ENCODE peak calls at places on chromosomes 2 and 18, in five cellular contexts. B is activated effector memory CD4-positive, alpha-beta T cell treated with Interleukin-2 at 50 U/mL for 16 hours; E is GM12891; X is fibroblast of lung; A is stimulated activated CD8-positive, alpha-beta memory T cell treated with anti-CD3 and anti-CD28 coated beads, Interleukin-7, amount 100 ng/mL, for 24 hours. Q is an unnamed sample.

GRCh38 chr18:37403100-37403781 is 162.4 kb downstream of the CELF4 start:
- DNase-seq in X (peak; percentile 90), B (no peak), A (no peak), E (no peak), Q (no peak)

GRCh38 chr18:5294113-5294617 is 1.4 kb downstream of the ZBTB14 start:
- DNase-seq in B (no peak), E (peak; percentile 22), A (peak; percentile 26), X (no peak), Q (no peak)

GRCh38 chr2:11998626-11999378 is 252.4 kb downstream of the LPIN1 start:
- DNase-seq in A (no peak), X (no peak), E (no peak), B (no peak), Q (no peak)

GRCh38 chr18:11951390-11951851 is 29.9 kb upstream of the IMPA2 start:
- DNase-seq in E (no peak), X (no peak), B (no peak), A (no peak), Q (no peak)

GRCh38 chr2:20351555-20352229 is 1.0 kb upstream of the PUM2 start:
- DNase-seq in X (no peak), A (no peak), B (no peak), E (no peak), Q (no peak)

GRCh38 chr2:159996792-159997546 is 65.4 kb downstream of the PLA2R1 start:
- DNase-seq in E (no peak), A (no peak), X (peak; percentile 6), B (no peak), Q (no peak)

GRCh38 chr2:95323347-95324155 is 26.4 kb downstream of the KCNIP3 start:
- DNase-seq in B (no peak), A (no peak), X (peak; percentile 37), E (peak; percentile 61), Q (no peak)

GRCh38 chr18:9095297-9096012 is 7.0 kb upstream of the NDUFV2 start:
- DNase-seq in X (peak; percentile 59), A (no peak), E (no peak), B (peak; percentile 49), Q (no peak)

GRCh38 chr2:86298411-86299390 is 38.7 kb downstream of the REEP1 start:
- DNase-seq in E (no peak), X (no peak), A (no peak), B (no peak), Q (no peak)

GRCh38 chr2:233240897-233241296 is 10.6 kb upstream of the ATG16L1 start:
- DNase-seq in A (no peak), B (no peak), X (no peak), E (no peak), Q (no peak)

GRCh38 chr18:12011962-12012549 is 30.7 kb downstream of the IMPA2 start:
- DNase-seq in X (peak; percentile 79), E (no peak), B (no peak), A (no peak), Q (no peak)

GRCh38 chr2:135600915-135601314 is 69.6 kb downstream of the R3HDM1 start:
- DNase-seq in X (peak; percentile 60), B (no peak), E (no peak), A (no peak), Q (no peak)

GRCh38 chr2:156589381-156590079 is 153.4 kb downstream of the GPD2 start:
- DNase-seq in E (no peak), A (no peak), X (peak; percentile 75), B (no peak), Q (no peak)

GRCh38 chr2:112173646-112174319 is 35.6 kb downstream of the FBLN7 start:
- DNase-seq in X (no peak), A (no peak), E (no peak), B (no peak), Q (no peak)

GRCh38 chr2:221258464-221258863 is 313.6 kb downstream of the EPHA4 start:
- DNase-seq in B (no peak), A (no peak), X (no peak), E (no peak), Q (no peak)

GRCh38 chr2:20611077-20611843 is 39.6 kb downstream of the HS1BP3 start:
- DNase-seq in E (no peak), B (no peak), X (peak; percentile 98), A (no peak), Q (no peak)

GRCh38 chr2:238458641-238459040 is 31.9 kb downstream of the ASB1 start:
- DNase-seq in B (no peak), E (no peak), X (no peak), A (no peak), Q (no peak)

GRCh38 chr2:113012436-113013335 is 7.4 kb downstream of the IL36A start:
- DNase-seq in A (no peak), B (no peak), E (no peak), X (no peak), Q (no peak)

GRCh38 chr2:162623888-162624287 is 214.7 kb downstream of the KCNH7 start:
- DNase-seq in A (no peak), E (no peak), B (no peak), X (no peak), Q (no peak)

GRCh38 chr2:42568431-42569115 is at the start of gene MTA3:
- DNase-seq in A (peak; percentile 12), X (peak; percentile 27), B (peak; percentile 51), E (peak; percentile 43), Q (peak; percentile 70)

GRCh38 chr2:25372405-25373268 is 30.9 kb upstream of the DNMT3A start:
- DNase-seq in X (no peak), E (no peak), A (no peak), B (no peak), Q (no peak)

GRCh38 chr2:166293984-166294383 is 81.8 kb downstream of the SCN9A start:
- DNase-seq in E (no peak), B (no peak), A (no peak), X (no peak), Q (no peak)

GRCh38 chr2:23447405-23447804 is 62.4 kb downstream of the KLHL29 start:
- DNase-seq in E (no peak), X (no peak), B (no peak), A (no peak), Q (no peak)

GRCh38 chr2:142531375-142531774 is 346.1 kb upstream of the KYNU start:
- DNase-seq in X (peak; percentile 3), A (no peak), E (no peak), B (no peak), Q (no peak)

GRCh38 chr2:101524811-101525430 is 50.0 kb upstream of the RFX8 start:
- DNase-seq in X (peak; percentile 27), E (no peak), A (no peak), B (no peak), Q (no peak)

GRCh38 chr18:3903341-3903740 is 453.4 kb downstream of the TGIF1 start:
- DNase-seq in X (peak; percentile 89), A (no peak), B (no peak), E (no peak), Q (no peak)

GRCh38 chr2:160474319-160474645 is 19.3 kb downstream of the RBMS1 start:
- DNase-seq in B (no peak), X (peak; percentile 44), E (no peak), A (no peak), Q (no peak)

GRCh38 chr2:126975671-126976655 is 77.3 kb downstream of the TEX51 start:
- DNase-seq in B (no peak), A (no peak), E (no peak), X (peak; percentile 5), Q (no peak)